ENCODE peak calls at places on chromosomes 3 and 15, in five cellular contexts. One of them, this sample, is unnamed.

GRCh38 chr15:69398541-69398940 is 15.6 kb upstream of the KIF23 start:
- DNase-seq in psoas muscle: no peak
- DNase-seq in tibial artery: no peak
- DNase-seq in aorta: no peak
- DNase-seq in upper lobe of right lung: peak
- DNase-seq in this sample: no peak

GRCh38 chr3:120172070-120172469 is 77.8 kb upstream of the GSK3B start:
- DNase-seq in psoas muscle: peak
- DNase-seq in tibial artery: peak
- DNase-seq in aorta: peak
- DNase-seq in upper lobe of right lung: no peak
- DNase-seq in this sample: no peak

GRCh38 chr3:131107637-131108433 is 81.2 kb downstream of the NEK11 start:
- DNase-seq in psoas muscle: no peak
- DNase-seq in tibial artery: no peak
- DNase-seq in aorta: no peak
- DNase-seq in upper lobe of right lung: no peak
- DNase-seq in this sample: no peak

GRCh38 chr15:84572231-84572630 is 28.6 kb upstream of the ZSCAN2 start:
- DNase-seq in psoas muscle: no peak
- DNase-seq in tibial artery: no peak
- DNase-seq in aorta: no peak
- DNase-seq in upper lobe of right lung: no peak
- DNase-seq in this sample: no peak

GRCh38 chr15:33206366-33206765 is 11.9 kb upstream of the FMN1 start:
- DNase-seq in psoas muscle: no peak
- DNase-seq in tibial artery: no peak
- DNase-seq in aorta: no peak
- DNase-seq in upper lobe of right lung: no peak
- DNase-seq in this sample: no peak

GRCh38 chr15:89499156-89499555 is 2.8 kb upstream of the RHCG start:
- DNase-seq in psoas muscle: no peak
- DNase-seq in tibial artery: no peak
- DNase-seq in aorta: no peak
- DNase-seq in upper lobe of right lung: no peak
- DNase-seq in this sample: no peak

GRCh38 chr3:128449111-128449638 is 17.5 kb downstream of the DNAJB8 start:
- DNase-seq in psoas muscle: no peak
- DNase-seq in tibial artery: no peak
- DNase-seq in aorta: no peak
- DNase-seq in upper lobe of right lung: no peak
- DNase-seq in this sample: no peak

GRCh38 chr3:44924102-44925084 is 50.0 kb downstream of the TGM4 start:
- DNase-seq in psoas muscle: no peak
- DNase-seq in tibial artery: no peak
- DNase-seq in aorta: no peak
- DNase-seq in upper lobe of right lung: no peak
- DNase-seq in this sample: no peak

GRCh38 chr3:37262816-37263393 is 88.5 kb upstream of the LRRFIP2 start:
- DNase-seq in psoas muscle: no peak
- DNase-seq in tibial artery: no peak
- DNase-seq in aorta: no peak
- DNase-seq in upper lobe of right lung: no peak
- DNase-seq in this sample: no peak

GRCh38 chr3:81668283-81668682 is 93.2 kb downstream of the GBE1 start:
- DNase-seq in psoas muscle: no peak
- DNase-seq in tibial artery: no peak
- DNase-seq in aorta: no peak
- DNase-seq in upper lobe of right lung: no peak
- DNase-seq in this sample: no peak

GRCh38 chr15:50114381-50114780 is 4.7 kb downstream of the ATP8B4 start:
- DNase-seq in psoas muscle: peak
- DNase-seq in tibial artery: peak
- DNase-seq in aorta: no peak
- DNase-seq in upper lobe of right lung: peak
- DNase-seq in this sample: no peak

GRCh38 chr15:74179101-74179841 is 5.8 kb downstream of the ISLR start:
- DNase-seq in psoas muscle: peak
- DNase-seq in tibial artery: peak
- DNase-seq in aorta: peak
- DNase-seq in upper lobe of right lung: peak
- DNase-seq in this sample: no peak

GRCh38 chr3:187742351-187743171 is 2.7 kb downstream of the BCL6 start:
- DNase-seq in psoas muscle: peak
- DNase-seq in tibial artery: no peak
- DNase-seq in aorta: no peak
- DNase-seq in upper lobe of right lung: no peak
- DNase-seq in this sample: peak

GRCh38 chr15:47711654-47712053 is 5.7 kb upstream of the SEMA6D start:
- DNase-seq in psoas muscle: no peak
- DNase-seq in tibial artery: no peak
- DNase-seq in aorta: no peak
- DNase-seq in upper lobe of right lung: no peak
- DNase-seq in this sample: no peak

GRCh38 chr3:14401692-14402303 is 608 bp upstream of the SLC6A6 start:
- DNase-seq in psoas muscle: no peak
- DNase-seq in tibial artery: no peak
- DNase-seq in aorta: no peak
- DNase-seq in upper lobe of right lung: no peak
- DNase-seq in this sample: no peak
- H3K27ac ChIP-seq in psoas muscle: peak
- H3K27ac ChIP-seq in tibial artery: peak
- H3K27ac ChIP-seq in aorta: no peak
- H3K27ac ChIP-seq in upper lobe of right lung: peak
- H3K27ac ChIP-seq in this sample: peak

DNA sequence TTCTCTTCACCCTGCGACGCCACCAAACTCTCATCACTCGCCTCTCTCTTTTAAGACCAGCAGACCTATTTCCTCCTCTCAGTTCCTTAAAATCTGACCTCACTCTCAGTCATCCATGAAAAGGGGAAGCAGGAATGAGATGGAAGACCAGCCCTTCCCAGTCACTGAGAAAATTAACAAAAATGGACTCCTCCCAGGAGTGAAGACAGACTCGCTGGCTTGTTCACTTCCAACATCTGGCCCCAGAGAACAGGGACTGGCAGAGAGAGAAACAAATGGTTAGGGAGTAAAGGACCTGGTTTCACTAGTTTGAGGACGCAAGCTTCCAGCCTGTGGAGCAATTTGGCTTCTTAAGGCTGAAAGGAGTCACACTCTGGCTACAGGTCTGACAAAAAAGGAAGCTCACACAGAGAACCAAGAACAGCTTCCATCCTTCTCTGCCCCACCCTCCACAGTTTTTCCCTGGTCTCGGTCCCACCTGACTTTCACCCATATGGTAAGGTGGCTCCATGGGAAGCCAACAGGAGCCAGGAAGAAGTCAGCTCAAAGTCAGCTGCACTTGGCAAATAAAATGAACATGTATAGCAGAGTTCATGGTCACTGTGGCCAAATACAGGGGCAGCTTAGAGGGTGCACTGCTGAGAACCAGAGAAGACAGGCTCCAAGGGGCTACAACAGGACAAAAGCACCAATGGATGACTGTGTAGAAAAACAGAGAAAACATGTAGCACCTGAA is 57.2 kb downstream of the ITGB5 start:
- DNase-seq in psoas muscle: peak
- DNase-seq in tibial artery: peak
- DNase-seq in aorta: no peak
- DNase-seq in upper lobe of right lung: no peak
- DNase-seq in this sample: no peak
- H3K27ac ChIP-seq in psoas muscle: peak
- H3K27ac ChIP-seq in tibial artery: peak
- H3K27ac ChIP-seq in aorta: peak
- H3K27ac ChIP-seq in upper lobe of right lung: peak
- H3K27ac ChIP-seq in this sample: no peak

DNA sequence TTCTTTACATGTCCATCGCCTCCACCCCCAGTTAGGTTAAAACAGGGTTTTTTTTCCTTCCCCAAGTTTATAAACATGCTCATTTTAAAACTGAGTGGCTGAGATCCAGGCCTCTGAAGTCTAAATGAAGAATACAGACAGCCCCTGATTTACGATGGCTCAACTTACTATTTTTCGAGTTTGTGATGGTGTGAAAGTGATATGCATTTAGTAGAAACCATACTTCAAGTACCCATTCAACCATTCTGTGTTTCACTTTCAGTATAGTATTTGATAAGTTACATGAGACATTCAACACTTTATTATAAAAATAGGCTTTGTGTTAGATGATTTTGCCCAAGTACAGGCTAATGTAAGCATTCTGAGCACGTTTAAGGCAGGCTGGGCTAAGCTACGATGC is 30.5 kb upstream of the GNB5 start:
- DNase-seq in psoas muscle: no peak
- DNase-seq in tibial artery: no peak
- DNase-seq in aorta: no peak
- DNase-seq in upper lobe of right lung: no peak
- DNase-seq in this sample: no peak
- H3K27ac ChIP-seq in psoas muscle: no peak
- H3K27ac ChIP-seq in tibial artery: no peak
- H3K27ac ChIP-seq in aorta: no peak
- H3K27ac ChIP-seq in upper lobe of right lung: no peak
- H3K27ac ChIP-seq in this sample: no peak

DNA sequence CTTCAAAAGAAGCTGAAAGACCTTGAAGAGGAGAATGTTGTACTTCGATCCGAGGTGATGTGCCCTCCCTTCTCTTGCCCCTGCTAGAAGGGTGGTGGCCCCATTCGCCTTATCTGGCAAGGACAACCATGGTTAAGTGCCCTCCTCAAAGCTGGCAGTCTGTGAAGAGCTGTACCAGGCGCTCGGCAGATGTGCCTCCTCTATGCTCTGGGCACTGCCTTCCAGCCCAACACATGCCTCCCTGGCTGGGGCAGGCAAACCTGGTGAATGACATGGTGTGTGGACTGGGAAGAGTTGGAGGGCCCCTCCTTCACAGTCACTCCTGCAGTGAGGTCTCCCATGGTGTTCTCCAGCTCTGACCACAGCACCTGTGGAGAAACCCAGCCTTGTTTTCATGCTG is 76.9 kb downstream of the CCK start:
- DNase-seq in psoas muscle: no peak
- DNase-seq in tibial artery: no peak
- DNase-seq in aorta: peak
- DNase-seq in upper lobe of right lung: no peak
- DNase-seq in this sample: no peak
- H3K27ac ChIP-seq in psoas muscle: peak
- H3K27ac ChIP-seq in tibial artery: no peak
- H3K27ac ChIP-seq in aorta: no peak
- H3K27ac ChIP-seq in upper lobe of right lung: no peak
- H3K27ac ChIP-seq in this sample: no peak

GRCh38 chr3:30578479-30578878 is 27.9 kb upstream of the TGFBR2 start:
- DNase-seq in psoas muscle: peak
- DNase-seq in tibial artery: peak
- DNase-seq in aorta: no peak
- DNase-seq in upper lobe of right lung: no peak
- DNase-seq in this sample: no peak

GRCh38 chr3:30581067-30581585 is 25.3 kb upstream of the TGFBR2 start:
- DNase-seq in psoas muscle: no peak
- DNase-seq in tibial artery: no peak
- DNase-seq in aorta: no peak
- DNase-seq in upper lobe of right lung: no peak
- DNase-seq in this sample: no peak

GRCh38 chr3:30576946-30577345 is 29.5 kb upstream of the TGFBR2 start:
- DNase-seq in psoas muscle: no peak
- DNase-seq in tibial artery: no peak
- DNase-seq in aorta: no peak
- DNase-seq in upper lobe of right lung: no peak
- DNase-seq in this sample: no peak

GRCh38 chr3:30578986-30579579 is 27.3 kb upstream of the TGFBR2 start:
- DNase-seq in psoas muscle: no peak
- DNase-seq in tibial artery: no peak
- DNase-seq in aorta: no peak
- DNase-seq in upper lobe of right lung: no peak
- DNase-seq in this sample: no peak

GRCh38 chr3:30577788-30578187 is 28.6 kb upstream of the TGFBR2 start:
- DNase-seq in psoas muscle: no peak
- DNase-seq in tibial artery: no peak
- DNase-seq in aorta: no peak
- DNase-seq in upper lobe of right lung: no peak
- DNase-seq in this sample: no peak
- H3K27ac ChIP-seq in psoas muscle: no peak
- H3K27ac ChIP-seq in tibial artery: no peak
- H3K27ac ChIP-seq in aorta: no peak
- H3K27ac ChIP-seq in upper lobe of right lung: no peak
- H3K27ac ChIP-seq in this sample: no peak

DNA sequence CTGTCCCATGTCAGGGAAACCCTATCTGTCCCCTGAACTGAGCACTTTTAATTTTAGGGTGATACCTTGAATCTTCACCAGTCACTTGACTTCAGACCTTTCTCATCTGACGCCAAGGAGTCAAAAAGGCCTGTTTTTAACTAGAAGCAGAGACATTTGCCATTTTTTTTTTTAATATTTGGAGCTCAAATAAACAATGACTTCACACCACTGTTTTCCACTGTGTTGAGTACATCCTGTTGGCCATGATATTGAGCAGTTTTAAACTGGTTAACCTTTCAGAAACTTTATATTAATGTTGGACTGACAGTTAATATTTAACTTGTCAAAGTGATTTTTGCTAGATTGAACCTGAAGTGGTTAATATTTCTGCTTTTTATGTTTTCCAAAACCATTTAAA is 28.2 kb downstream of the DAG1 start:
- DNase-seq in psoas muscle: no peak
- DNase-seq in tibial artery: no peak
- DNase-seq in aorta: no peak
- DNase-seq in upper lobe of right lung: no peak
- DNase-seq in this sample: no peak
- H3K27ac ChIP-seq in psoas muscle: peak
- H3K27ac ChIP-seq in tibial artery: peak
- H3K27ac ChIP-seq in aorta: no peak
- H3K27ac ChIP-seq in upper lobe of right lung: no peak
- H3K27ac ChIP-seq in this sample: no peak

DNA sequence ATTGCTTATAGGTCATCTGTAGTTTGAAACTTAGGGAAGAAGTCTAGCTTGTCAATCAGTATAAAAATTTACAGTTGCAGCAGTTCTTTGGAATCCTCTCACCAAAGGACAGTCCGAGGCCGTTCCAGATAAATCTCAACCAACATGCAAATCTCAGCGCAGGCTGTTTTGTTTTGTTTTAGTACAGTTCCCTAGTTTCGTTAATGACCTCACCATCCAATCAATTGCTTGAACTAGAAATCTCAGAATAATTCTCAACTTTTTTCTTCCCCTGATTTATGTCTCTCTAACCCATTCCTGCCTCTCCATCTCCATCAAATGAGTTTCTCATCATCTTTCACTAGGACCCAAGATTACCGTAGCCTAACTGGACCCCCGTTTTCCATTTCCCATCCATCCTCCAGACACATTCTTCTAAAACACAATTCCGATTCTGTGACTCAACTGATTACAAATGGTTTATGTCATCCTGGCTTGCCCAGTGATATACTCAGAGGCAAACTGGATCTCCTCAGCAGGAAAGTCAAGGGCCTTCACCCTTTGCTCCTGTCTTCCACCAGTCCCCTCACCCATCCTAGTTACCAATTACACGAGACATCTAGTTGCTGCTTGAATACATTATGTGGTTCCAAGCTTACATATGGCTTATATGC is 1.3 kb downstream of the SMCO1 start:
- DNase-seq in psoas muscle: no peak
- DNase-seq in tibial artery: no peak
- DNase-seq in aorta: no peak
- DNase-seq in upper lobe of right lung: no peak
- DNase-seq in this sample: no peak
- H3K27ac ChIP-seq in psoas muscle: peak
- H3K27ac ChIP-seq in tibial artery: no peak
- H3K27ac ChIP-seq in aorta: no peak
- H3K27ac ChIP-seq in upper lobe of right lung: no peak
- H3K27ac ChIP-seq in this sample: no peak